ENCODE peak calls at places on chromosomes 2 and 18, in four cellular contexts. H is psoas muscle, G is testis, P is aorta. E is an unnamed sample. For H3K9me3, the result is how much of the 10 kb centered on the place peaks cover.

GRCh38 chr2:19349911-19350677 is 8.3 kb downstream of the OSR1 start:
- DNase-seq in H (peak), G (peak), P (peak), E (peak)

GRCh38 chr2:127103243-127104165 is 3.5 kb downstream of the BIN1 start:
- DNase-seq in H (peak), G (no peak), P (peak), E (no peak)

GRCh38 chr18:39774957-39775582 is 2180.0 kb upstream of the PIK3C3 start:
- DNase-seq in H (no peak), G (no peak), P (no peak), E (no peak)

GRCh38 chr2:105827351-105828096 is 82.8 kb downstream of the NCK2 start:
- DNase-seq in H (no peak), G (no peak), P (no peak), E (no peak)

GRCh38 chr2:101047075-101047766 is 45.1 kb downstream of the RPL31 start:
- DNase-seq in H (no peak), G (no peak), P (peak), E (no peak)

GRCh38 chr2:15042824-15043223 is 410.3 kb downstream of the LRATD1 start:
- DNase-seq in H (no peak), G (no peak), P (no peak), E (peak)

GRCh38 chr2:206846854-206847834 is 81.7 kb downstream of the FASTKD2 start:
- DNase-seq in H (no peak), G (no peak), P (no peak), E (no peak)

GRCh38 chr2:15053542-15053941 is 421.0 kb downstream of the LRATD1 start:
- DNase-seq in H (no peak), G (no peak), P (no peak), E (no peak)

GRCh38 chr18:37231251-37231650 is 334.3 kb downstream of the CELF4 start:
- DNase-seq in H (no peak), G (no peak), P (no peak), E (no peak)

GRCh38 chr2:148813603-148814065 is 61.4 kb upstream of the KIF5C start:
- DNase-seq in H (no peak), G (no peak), P (no peak), E (no peak)

GRCh38 chr2:84880645-84881521 is at the start of gene TRABD2A:
- DNase-seq in H (peak), G (no peak), P (peak), E (peak)

GRCh38 chr2:86623549-86624547 is at the start of gene RNF103:
- DNase-seq in H (peak), G (peak), P (peak), E (peak)

GRCh38 chr18:37085362-37085761 is 256.4 kb downstream of the KIAA1328 start:
- DNase-seq in H (no peak), G (no peak), P (no peak), E (no peak)

GRCh38 chr2:30235008-30235655 is 3.8 kb downstream of the LBH start:
- DNase-seq in H (no peak), G (no peak), P (no peak), E (no peak)
- H3K9me3 ChIP-seq in H (under half), G (under half), P (under half), E (under half)

GRCh38 chr18:78495550-78495949 is 484.1 kb upstream of the SALL3 start:
- DNase-seq in H (no peak), G (no peak), P (no peak), E (no peak)
- H3K9me3 ChIP-seq in H (under half), G (under half), P (under half), E (under half)

DNA sequence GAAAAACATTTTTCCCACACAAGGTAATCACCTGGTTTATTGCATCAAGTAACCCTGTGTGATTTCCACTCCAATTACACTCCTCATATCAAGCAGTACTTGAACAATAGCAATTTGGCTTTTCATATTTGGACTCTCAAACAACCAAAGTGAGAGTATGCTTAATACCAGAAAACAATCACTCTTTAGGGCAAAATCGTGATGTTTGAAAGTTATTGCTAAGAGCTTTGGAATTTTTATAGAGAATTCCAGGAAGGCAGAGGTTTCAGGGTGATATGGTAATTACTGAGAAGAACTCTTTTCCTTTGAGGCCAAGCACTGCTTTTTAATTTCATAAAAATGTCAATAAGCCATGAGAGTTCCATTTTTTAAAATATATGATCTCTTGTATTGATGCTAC is 779.5 kb upstream of the LRRTM1 start:
- DNase-seq in H (no peak), G (no peak), P (no peak), E (no peak)
- H3K9me3 ChIP-seq in H (under half), G (under half), P (under half), E (under half)

DNA sequence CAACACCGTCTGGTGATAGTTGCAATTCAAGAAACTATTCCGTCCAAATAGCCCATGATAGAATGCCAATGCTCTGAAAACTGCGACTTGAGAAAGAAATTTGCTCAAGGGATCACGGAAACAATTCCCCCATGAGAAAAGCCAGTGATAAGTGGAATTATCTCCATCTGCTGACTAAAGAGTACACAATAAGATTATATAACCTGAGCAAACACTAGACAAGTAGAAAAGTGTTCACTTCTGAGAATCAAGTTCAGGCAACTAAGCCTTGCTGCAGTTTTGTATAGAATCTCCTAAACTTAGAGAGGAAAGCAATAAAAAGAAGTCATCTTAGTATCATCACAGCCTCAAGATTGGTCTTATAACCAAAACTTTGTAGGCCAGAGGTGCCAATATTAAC is 336.3 kb upstream of the NRXN1 start:
- DNase-seq in H (no peak), G (no peak), P (no peak), E (no peak)
- H3K9me3 ChIP-seq in H (under half), G (under half), P (under half), E (under half)

GRCh38 chr2:180461761-180462160 is 454.7 kb upstream of the CWC22 start:
- DNase-seq in H (no peak), G (no peak), P (no peak), E (no peak)
- H3K9me3 ChIP-seq in H (under half), G (under half), P (under half), E (under half)

DNA sequence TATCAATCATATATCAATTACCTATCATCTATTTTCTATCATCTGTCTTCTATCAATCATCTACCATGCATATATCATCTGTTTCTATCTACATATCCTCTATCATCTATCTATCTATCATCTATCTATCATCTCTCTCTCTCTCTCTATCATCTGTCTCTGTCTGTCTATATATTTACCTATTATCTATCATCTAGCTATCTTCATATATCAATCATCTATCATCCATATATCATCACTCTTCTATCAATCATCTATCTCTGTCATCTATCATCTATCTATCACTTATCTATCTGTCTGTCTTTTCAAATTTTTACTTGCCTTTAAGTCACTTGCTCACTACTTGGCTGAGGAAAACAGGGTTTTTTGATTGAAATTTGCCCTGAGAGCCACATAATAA is 592.3 kb downstream of the DCDC2C start:
- DNase-seq in H (no peak), G (no peak), P (no peak), E (no peak)
- H3K9me3 ChIP-seq in H (under half), G (under half), P (under half), E (under half)